ENCODE peak calls at places on chromosomes 5 and 9, in five cellular contexts. Y is fibroblast of pulmonary artery, K is epithelial cell of esophagus, H is K562, L is tibial artery. U is an unnamed sample.

GRCh38 chr9:137046094-137046787 is at the start of gene NPDC1:
- DNase-seq in Y (peak; percentile 69), K (peak; percentile 81), H (peak; percentile 89), L (peak; percentile 80), U (peak; percentile 69)

GRCh38 chr5:131627466-131627865 is 7.6 kb downstream of the RAPGEF6 start:
- DNase-seq in Y (no peak), K (no peak), H (no peak), L (no peak), U (no peak)

GRCh38 chr5:97075649-97076048 is 66.8 kb downstream of the LIX1 start:
- DNase-seq in Y (no peak), K (no peak), H (no peak), L (no peak), U (no peak)

GRCh38 chr9:71681708-71682268 is 86.5 kb downstream of the CEMIP2 start:
- DNase-seq in Y (peak; percentile 59), K (peak; percentile 58), H (peak; percentile 10), L (no peak), U (peak; percentile 69)

GRCh38 chr5:41510176-41510831 is at the start of gene PLCXD3:
- DNase-seq in Y (peak; percentile 64), K (peak; percentile 34), H (no peak), L (peak; percentile 74), U (peak; percentile 1)

GRCh38 chr9:2545881-2546490 is 75.6 kb upstream of the VLDLR start:
- DNase-seq in Y (no peak), K (no peak), H (no peak), L (no peak), U (no peak)

GRCh38 chr5:1546556-1546955 is 22.8 kb upstream of the LPCAT1 start:
- DNase-seq in Y (no peak), K (no peak), H (no peak), L (peak; percentile 51), U (no peak)

GRCh38 chr9:134827993-134828392 is 52.6 kb upstream of the FCN2 start:
- DNase-seq in Y (no peak), K (no peak), H (no peak), L (no peak), U (no peak)

GRCh38 chr9:136512651-136513066 is 29.8 kb upstream of the SEC16A start:
- DNase-seq in Y (peak; percentile 39), K (peak; percentile 55), H (peak; percentile 76), L (no peak), U (no peak)

GRCh38 chr5:16964821-16965220 is 28.7 kb upstream of the MYO10 start:
- DNase-seq in Y (no peak), K (no peak), H (no peak), L (no peak), U (no peak)

GRCh38 chr9:109143881-109144562 is 23.0 kb downstream of the FRRS1L start:
- DNase-seq in Y (peak; percentile 11), K (peak; percentile 38), H (peak; percentile 89), L (no peak), U (no peak)

GRCh38 chr5:149274964-149275363 is 3.3 kb downstream of the AFAP1L1 start:
- DNase-seq in Y (peak; percentile 31), K (peak; percentile 72), H (no peak), L (no peak), U (no peak)

GRCh38 chr9:35071814-35072460 is 488 bp downstream of the VCP start:
- DNase-seq in Y (peak; percentile 89), K (peak; percentile 89), H (peak; percentile 89), L (peak; percentile 90), U (peak; percentile 43)

GRCh38 chr5:73434921-73435320 is 13.7 kb downstream of the FOXD1 start:
- DNase-seq in Y (no peak), K (no peak), H (no peak), L (no peak), U (no peak)

GRCh38 chr5:90408571-90409317 is 812 bp downstream of the CETN3 start:
- DNase-seq in Y (no peak), K (peak; percentile 62), H (peak; percentile 46), L (no peak), U (no peak)

GRCh38 chr5:110031402-110032140 is 341.8 kb downstream of the MAN2A1 start:
- DNase-seq in Y (no peak), K (no peak), H (no peak), L (no peak), U (peak; percentile 52)

GRCh38 chr5:137344723-137345322 is 154.3 kb downstream of the SPOCK1 start:
- DNase-seq in Y (peak; percentile 89), K (peak; percentile 75), H (peak; percentile 57), L (peak; percentile 69), U (no peak)

GRCh38 chr5:112616812-112617547 is 120.7 kb upstream of the APC start:
- DNase-seq in Y (no peak), K (no peak), H (no peak), L (no peak), U (no peak)

GRCh38 chr5:145660897-145661650 is 174.1 kb downstream of the PRELID2 start:
- DNase-seq in Y (peak; percentile 48), K (no peak), H (no peak), L (no peak), U (no peak)

GRCh38 chr9:111944467-111944866 is 47.9 kb downstream of the UGCG start:
- DNase-seq in Y (peak; percentile 61), K (peak; percentile 57), H (no peak), L (no peak), U (no peak)

GRCh38 chr9:79220666-79221065 is 351.1 kb upstream of the TLE4 start:
- DNase-seq in Y (peak; percentile 45), K (no peak), H (no peak), L (no peak), U (no peak)

GRCh38 chr5:125149503-125149902 is 403.1 kb upstream of the ZNF608 start:
- DNase-seq in Y (no peak), K (no peak), H (no peak), L (no peak), U (no peak)

GRCh38 chr9:94656190-94656589 is 16.9 kb upstream of the FBP1 start:
- DNase-seq in Y (peak; percentile 11), K (no peak), H (peak; percentile 12), L (no peak), U (no peak)

GRCh38 chr5:57033103-57033502 is 81.2 kb upstream of the MIER3 start:
- DNase-seq in Y (no peak), K (peak; percentile 87), H (no peak), L (no peak), U (no peak)

GRCh38 chr9:34928921-34929320 is 29.2 kb upstream of the PHF24 start:
- DNase-seq in Y (no peak), K (no peak), H (no peak), L (no peak), U (no peak)

GRCh38 chr9:87686520-87687090 is 39.3 kb upstream of the CTSL start:
- DNase-seq in Y (no peak), K (no peak), H (no peak), L (no peak), U (no peak)

GRCh38 chr5:74310386-74310785 is 330.1 kb downstream of the ENC1 start:
- DNase-seq in Y (no peak), K (peak; percentile 88), H (no peak), L (no peak), U (no peak)

GRCh38 chr5:179371681-179372675 is 26.7 kb upstream of the ADAMTS2 start:
- DNase-seq in Y (no peak), K (no peak), H (no peak), L (peak; percentile 42), U (no peak)

GRCh38 chr9:75850459-75851200 is 39.8 kb upstream of the PCSK5 start:
- DNase-seq in Y (no peak), K (peak; percentile 23), H (no peak), L (no peak), U (no peak)

GRCh38 chr9:69474821-69475220 is 149.8 kb downstream of the ENTREP1 start:
- DNase-seq in Y (no peak), K (no peak), H (no peak), L (no peak), U (no peak)

GRCh38 chr9:117662651-117663050 is 41.6 kb upstream of the TLR4 start:
- DNase-seq in Y (no peak), K (no peak), H (no peak), L (no peak), U (no peak)
- H3K4me3 ChIP-seq in Y (no peak overlapping the region), K (no peak overlapping the region), H (no peak overlapping the region), L (no peak overlapping the region), U (no peak overlapping the region)

GRCh38 chr5:173327084-173327947 is 898 bp downstream of the STC2 start:
- DNase-seq in Y (peak; percentile 77), K (peak; percentile 40), H (peak; percentile 53), L (no peak), U (no peak)
- H3K4me3 ChIP-seq in Y (peak overlapping the region; percentile 79), K (peak overlapping the region; percentile 61), H (peak overlapping the region; percentile 53), L (peak overlapping the region; percentile 51), U (peak overlapping the region; percentile 81)

GRCh38 chr9:131707050-131707449 is 32.8 kb downstream of the RAPGEF1 start:
- DNase-seq in Y (no peak), K (no peak), H (no peak), L (no peak), U (no peak)

GRCh38 chr9:131706608-131706970 is 33.3 kb downstream of the RAPGEF1 start:
- DNase-seq in Y (no peak), K (no peak), H (no peak), L (no peak), U (no peak)

GRCh38 chr9:131708613-131709002 is 31.3 kb downstream of the RAPGEF1 start:
- DNase-seq in Y (no peak), K (no peak), H (no peak), L (no peak), U (no peak)

GRCh38 chr9:131709741-131710499 is 30.0 kb downstream of the RAPGEF1 start:
- DNase-seq in Y (peak; percentile 51), K (peak; percentile 45), H (no peak), L (no peak), U (no peak)

DNA sequence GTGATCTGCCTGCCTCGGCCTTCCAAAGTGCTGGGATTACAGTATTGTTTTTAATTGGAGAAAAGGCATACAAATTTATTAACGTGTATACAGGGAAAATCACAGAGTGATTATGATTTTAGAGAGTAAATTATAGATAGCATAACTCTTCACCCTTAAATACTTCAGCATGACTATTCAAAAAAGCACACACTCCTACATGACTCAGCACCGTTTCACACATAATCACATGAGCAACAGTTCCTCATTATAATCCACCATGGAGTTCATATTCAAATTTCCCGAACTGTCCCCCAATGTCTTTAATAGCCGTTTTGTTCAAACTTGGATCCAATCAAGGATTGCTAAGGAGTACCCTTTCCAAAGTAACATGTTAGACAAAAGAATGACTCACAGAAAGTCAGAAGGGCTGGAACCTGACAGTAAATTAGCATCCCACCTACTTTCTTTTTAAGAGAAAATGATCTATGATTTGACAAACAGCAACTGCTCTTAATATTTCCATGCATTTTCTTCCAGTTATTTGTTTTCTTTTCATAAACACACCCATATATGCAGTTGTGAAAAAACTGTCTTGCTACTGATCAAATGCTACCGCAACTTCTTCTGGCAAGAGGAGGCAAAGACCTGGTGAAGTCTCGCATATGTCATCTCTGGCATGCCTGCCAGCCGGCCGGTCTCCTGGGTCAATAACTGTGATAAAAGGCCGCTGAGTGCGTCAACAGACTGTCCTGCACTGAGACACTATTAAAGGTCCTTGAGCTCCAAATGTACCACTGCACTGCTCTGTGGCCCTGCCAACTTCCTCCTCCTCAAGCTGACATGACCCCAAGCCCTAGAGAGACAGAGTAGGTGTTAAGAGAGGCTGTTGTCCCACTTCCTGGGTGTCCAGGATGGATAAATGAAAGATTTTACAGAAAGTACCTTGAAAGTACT is 31.9 kb downstream of the RAPGEF1 start:
- DNase-seq in Y (peak; percentile 75), K (peak; percentile 83), H (peak; percentile 74), L (no peak), U (peak; percentile 62)
- H3K4me3 ChIP-seq in Y (no peak overlapping the region), K (no peak overlapping the region), H (no peak overlapping the region), L (no peak overlapping the region), U (no peak overlapping the region)

DNA sequence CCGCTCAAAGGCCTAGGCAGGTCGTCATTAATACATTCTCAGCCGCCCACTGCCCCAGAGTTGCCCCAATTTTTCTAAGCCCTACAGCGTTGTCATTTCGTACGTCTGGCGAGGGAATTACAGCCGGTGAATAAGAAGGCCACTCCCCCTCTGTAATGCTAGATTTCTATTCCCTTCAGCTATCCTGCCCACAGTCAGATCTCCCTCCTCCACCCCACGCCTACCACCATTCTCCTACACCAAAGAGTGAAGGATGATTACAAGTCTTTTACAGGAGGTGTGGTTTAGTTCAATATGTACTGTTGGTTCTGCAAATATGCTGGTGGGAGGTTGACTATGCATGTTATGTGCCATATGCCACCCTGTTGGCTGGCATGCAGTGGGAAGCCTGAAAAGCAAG is 83.7 kb upstream of the SMIM15 start:
- DNase-seq in Y (no peak), K (peak; percentile 25), H (no peak), L (no peak), U (no peak)
- H3K4me3 ChIP-seq in Y (no peak overlapping the region), K (no peak overlapping the region), H (no peak overlapping the region), L (no peak overlapping the region), U (no peak overlapping the region)